ENCODE peak calls at places on chromosomes 7 and 10, in five cellular contexts. W is stimulated activated CD8-positive, alpha-beta memory T cell treated with anti-CD3 and anti-CD28 coated beads, Interleukin-7, amount 100 ng/mL, for 4 hours; O is NCI-H748 treated with DMSO at 0.1 percent for 48 hours; A is GM04504; Y is EH. E is an unnamed sample.

GRCh38 chr10:49593564-49593875 is 16.6 kb upstream of the SLC18A3 start:
- DNase-seq in W (no peak), O (no peak), A (no peak), Y (no peak), E (no peak)

GRCh38 chr7:130297628-130298027 is 4.7 kb downstream of the CPA4 start:
- DNase-seq in W (no peak), O (peak), A (no peak), Y (no peak), E (no peak)

GRCh38 chr10:31034041-31034918 is 2.6 kb upstream of the ZNF438 start:
- DNase-seq in W (no peak), O (no peak), A (peak), Y (peak), E (no peak)

GRCh38 chr10:3902809-3903410 is 117.9 kb upstream of the KLF6 start:
- DNase-seq in W (no peak), O (no peak), A (no peak), Y (peak), E (no peak)

GRCh38 chr7:38451840-38452239 is 178.4 kb upstream of the TARP start:
- DNase-seq in W (no peak), O (peak), A (peak), Y (peak), E (no peak)

GRCh38 chr10:88853155-88853554 is 1.5 kb upstream of the ANKRD22 start:
- DNase-seq in W (no peak), O (no peak), A (no peak), Y (no peak), E (no peak)

GRCh38 chr10:24518981-24519597 is 204.6 kb downstream of the ARHGAP21 start:
- DNase-seq in W (no peak), O (peak), A (peak), Y (peak), E (peak)

GRCh38 chr7:101676062-101676461 is 47.0 kb upstream of the MYL10 start:
- DNase-seq in W (no peak), O (no peak), A (no peak), Y (no peak), E (no peak)

GRCh38 chr10:80187060-80187459 is 18.3 kb downstream of the ANXA11 start:
- DNase-seq in W (no peak), O (no peak), A (no peak), Y (no peak), E (no peak)

GRCh38 chr10:96360766-96361165 is 2.0 kb upstream of the OPALIN start:
- DNase-seq in W (no peak), O (no peak), A (no peak), Y (no peak), E (no peak)

GRCh38 chr10:132577350-132578005 is 39.9 kb downstream of the INPP5A start:
- DNase-seq in W (no peak), O (no peak), A (no peak), Y (peak), E (no peak)

GRCh38 chr7:13288516-13288915 is 601.1 kb downstream of the ARL4A start:
- DNase-seq in W (no peak), O (no peak), A (no peak), Y (no peak), E (no peak)

GRCh38 chr7:98024075-98024474 is 34.1 kb upstream of the OCM2 start:
- DNase-seq in W (no peak), O (no peak), A (no peak), Y (no peak), E (no peak)

GRCh38 chr10:118798186-118798811 is 43.5 kb upstream of the CACUL1 start:
- DNase-seq in W (no peak), O (no peak), A (peak), Y (peak), E (no peak)

GRCh38 chr7:22393825-22394458 is 37.0 kb upstream of the RAPGEF5 start:
- DNase-seq in W (no peak), O (no peak), A (peak), Y (peak), E (peak)

GRCh38 chr10:34854147-34854601 is 39.1 kb upstream of the PARD3 start:
- DNase-seq in W (no peak), O (no peak), A (peak), Y (peak), E (no peak)

GRCh38 chr7:112120818-112121217 is 85.4 kb downstream of the DOCK4 start:
- DNase-seq in W (no peak), O (no peak), A (no peak), Y (no peak), E (no peak)

GRCh38 chr7:134502463-134502862 is 24.9 kb upstream of the AKR1B10 start:
- DNase-seq in W (no peak), O (no peak), A (no peak), Y (peak), E (no peak)

GRCh38 chr7:106076537-106076936 is 35.6 kb downstream of the SYPL1 start:
- DNase-seq in W (no peak), O (no peak), A (no peak), Y (no peak), E (no peak)

GRCh38 chr7:2028733-2029132 is 204.0 kb downstream of the MAD1L1 start:
- DNase-seq in W (no peak), O (no peak), A (no peak), Y (no peak), E (no peak)

GRCh38 chr7:93725954-93726353 is 151.4 kb upstream of the CALCR start:
- DNase-seq in W (no peak), O (no peak), A (no peak), Y (no peak), E (no peak)

GRCh38 chr10:25263931-25264330 is 89.1 kb downstream of the GPR158 start:
- DNase-seq in W (no peak), O (no peak), A (no peak), Y (no peak), E (no peak)